ENCODE peak calls at places on chromosomes 4 and X, in seven cellular contexts. One of them, this sample, is unnamed.

GRCh38 chrX:19303216-19303880 is 40.4 kb upstream of the PDHA1 start:
- DNase-seq in suprapubic skin: no peak
- DNase-seq in MCF 10A: peak; percentile 52
- DNase-seq in mucosa of descending colon: no peak
- DNase-seq in activated CD8-positive, alpha-beta T cell treated with anti-CD3 and anti-CD28 coated beads for 36 hours: no peak
- DNase-seq in astrocyte of the spinal cord: peak; percentile 14
- DNase-seq in DND-41: no peak
- DNase-seq in this sample: no peak

GRCh38 chr4:71498002-71498401 is 159.2 kb downstream of the SLC4A4 start:
- DNase-seq in suprapubic skin: no peak
- DNase-seq in DND-41: no peak
- DNase-seq in activated CD8-positive, alpha-beta T cell treated with anti-CD3 and anti-CD28 coated beads for 36 hours: no peak
- DNase-seq in astrocyte of the spinal cord: no peak
- DNase-seq in MCF 10A: peak; percentile 0
- DNase-seq in mucosa of descending colon: no peak
- DNase-seq in this sample: no peak

GRCh38 chrX:49230500-49231232 is 2.5 kb downstream of the CACNA1F start:
- DNase-seq in DND-41: no peak
- DNase-seq in suprapubic skin: no peak
- DNase-seq in astrocyte of the spinal cord: no peak
- DNase-seq in mucosa of descending colon: peak; percentile 91
- DNase-seq in activated CD8-positive, alpha-beta T cell treated with anti-CD3 and anti-CD28 coated beads for 36 hours: peak; percentile 84
- DNase-seq in MCF 10A: no peak
- DNase-seq in this sample: no peak

GRCh38 chr4:118991686-118992085 is 103.0 kb downstream of the SYNPO2 start:
- DNase-seq in mucosa of descending colon: no peak
- DNase-seq in activated CD8-positive, alpha-beta T cell treated with anti-CD3 and anti-CD28 coated beads for 36 hours: no peak
- DNase-seq in DND-41: no peak
- DNase-seq in astrocyte of the spinal cord: no peak
- DNase-seq in suprapubic skin: no peak
- DNase-seq in MCF 10A: no peak
- DNase-seq in this sample: no peak

GRCh38 chr4:134327274-134328122 is 125.9 kb upstream of the PABPC4L start:
- DNase-seq in suprapubic skin: no peak
- DNase-seq in astrocyte of the spinal cord: no peak
- DNase-seq in mucosa of descending colon: no peak
- DNase-seq in DND-41: no peak
- DNase-seq in MCF 10A: no peak
- DNase-seq in activated CD8-positive, alpha-beta T cell treated with anti-CD3 and anti-CD28 coated beads for 36 hours: no peak
- DNase-seq in this sample: no peak

GRCh38 chrX:45781901-45782553 is 581.4 kb upstream of the DIPK2B start:
- DNase-seq in DND-41: no peak
- DNase-seq in suprapubic skin: no peak
- DNase-seq in activated CD8-positive, alpha-beta T cell treated with anti-CD3 and anti-CD28 coated beads for 36 hours: no peak
- DNase-seq in MCF 10A: peak; percentile 71
- DNase-seq in mucosa of descending colon: no peak
- DNase-seq in astrocyte of the spinal cord: peak; percentile 73
- DNase-seq in this sample: no peak

GRCh38 chr4:78014889-78015886 is 41.9 kb upstream of the FRAS1 start:
- DNase-seq in astrocyte of the spinal cord: no peak
- DNase-seq in MCF 10A: no peak
- DNase-seq in activated CD8-positive, alpha-beta T cell treated with anti-CD3 and anti-CD28 coated beads for 36 hours: no peak
- DNase-seq in mucosa of descending colon: no peak
- DNase-seq in DND-41: no peak
- DNase-seq in suprapubic skin: no peak
- DNase-seq in this sample: no peak

GRCh38 chrX:129158505-129158904 is 364.8 kb downstream of the SMARCA1 start:
- DNase-seq in activated CD8-positive, alpha-beta T cell treated with anti-CD3 and anti-CD28 coated beads for 36 hours: no peak
- DNase-seq in astrocyte of the spinal cord: no peak
- DNase-seq in MCF 10A: no peak
- DNase-seq in suprapubic skin: no peak
- DNase-seq in mucosa of descending colon: no peak
- DNase-seq in DND-41: no peak
- DNase-seq in this sample: no peak

GRCh38 chrX:153216926-153217325 is 37.8 kb downstream of the MAGEA1 start:
- DNase-seq in activated CD8-positive, alpha-beta T cell treated with anti-CD3 and anti-CD28 coated beads for 36 hours: no peak
- DNase-seq in DND-41: no peak
- DNase-seq in mucosa of descending colon: no peak
- DNase-seq in astrocyte of the spinal cord: no peak
- DNase-seq in MCF 10A: no peak
- DNase-seq in suprapubic skin: no peak
- DNase-seq in this sample: no peak

GRCh38 chr4:21992330-21992729 is 43.8 kb upstream of the KCNIP4 start:
- DNase-seq in DND-41: no peak
- DNase-seq in suprapubic skin: no peak
- DNase-seq in activated CD8-positive, alpha-beta T cell treated with anti-CD3 and anti-CD28 coated beads for 36 hours: no peak
- DNase-seq in mucosa of descending colon: no peak
- DNase-seq in MCF 10A: no peak
- DNase-seq in astrocyte of the spinal cord: peak; percentile 28
- DNase-seq in this sample: no peak

GRCh38 chr4:94304365-94304971 is 38.2 kb downstream of the HPGDS start:
- DNase-seq in MCF 10A: peak; percentile 46
- DNase-seq in suprapubic skin: no peak
- DNase-seq in astrocyte of the spinal cord: peak; percentile 47
- DNase-seq in DND-41: peak; percentile 35
- DNase-seq in activated CD8-positive, alpha-beta T cell treated with anti-CD3 and anti-CD28 coated beads for 36 hours: peak; percentile 27
- DNase-seq in mucosa of descending colon: no peak
- DNase-seq in this sample: no peak

GRCh38 chrX:78622834-78623233 is 36.3 kb downstream of the RTL3 start:
- DNase-seq in activated CD8-positive, alpha-beta T cell treated with anti-CD3 and anti-CD28 coated beads for 36 hours: no peak
- DNase-seq in DND-41: no peak
- DNase-seq in astrocyte of the spinal cord: no peak
- DNase-seq in suprapubic skin: no peak
- DNase-seq in MCF 10A: no peak
- DNase-seq in mucosa of descending colon: no peak
- DNase-seq in this sample: no peak

GRCh38 chr4:81198151-81198550 is 16.9 kb downstream of the PRKG2 start:
- DNase-seq in MCF 10A: peak; percentile 25
- DNase-seq in activated CD8-positive, alpha-beta T cell treated with anti-CD3 and anti-CD28 coated beads for 36 hours: no peak
- DNase-seq in DND-41: no peak
- DNase-seq in astrocyte of the spinal cord: peak; percentile 2
- DNase-seq in mucosa of descending colon: no peak
- DNase-seq in suprapubic skin: no peak
- DNase-seq in this sample: no peak

GRCh38 chrX:67555578-67556203 is 11.9 kb downstream of the AR start:
- DNase-seq in activated CD8-positive, alpha-beta T cell treated with anti-CD3 and anti-CD28 coated beads for 36 hours: no peak
- DNase-seq in mucosa of descending colon: no peak
- DNase-seq in suprapubic skin: no peak
- DNase-seq in MCF 10A: peak; percentile 58
- DNase-seq in astrocyte of the spinal cord: peak; percentile 22
- DNase-seq in DND-41: peak; percentile 4
- DNase-seq in this sample: no peak

GRCh38 chr4:159360549-159360948 is 257.7 kb downstream of the RAPGEF2 start:
- DNase-seq in mucosa of descending colon: no peak
- DNase-seq in astrocyte of the spinal cord: peak; percentile 88
- DNase-seq in suprapubic skin: no peak
- DNase-seq in MCF 10A: peak; percentile 47
- DNase-seq in activated CD8-positive, alpha-beta T cell treated with anti-CD3 and anti-CD28 coated beads for 36 hours: no peak
- DNase-seq in DND-41: no peak
- DNase-seq in this sample: no peak

GRCh38 chrX:53223955-53224859 is 800 bp downstream of the KDM5C start:
- DNase-seq in mucosa of descending colon: peak; percentile 67
- DNase-seq in astrocyte of the spinal cord: peak; percentile 70
- DNase-seq in DND-41: no peak
- DNase-seq in suprapubic skin: peak; percentile 73
- DNase-seq in activated CD8-positive, alpha-beta T cell treated with anti-CD3 and anti-CD28 coated beads for 36 hours: peak; percentile 7
- DNase-seq in MCF 10A: peak; percentile 66
- DNase-seq in this sample: no peak

GRCh38 chr4:82984459-82984858 is 26.2 kb downstream of the LIN54 start:
- DNase-seq in astrocyte of the spinal cord: peak; percentile 76
- DNase-seq in activated CD8-positive, alpha-beta T cell treated with anti-CD3 and anti-CD28 coated beads for 36 hours: peak; percentile 38
- DNase-seq in mucosa of descending colon: no peak
- DNase-seq in MCF 10A: peak; percentile 18
- DNase-seq in suprapubic skin: no peak
- DNase-seq in DND-41: peak; percentile 23
- DNase-seq in this sample: no peak

GRCh38 chrX:134792077-134792476 is 133.8 kb upstream of the PLAC1 start:
- DNase-seq in MCF 10A: no peak
- DNase-seq in mucosa of descending colon: no peak
- DNase-seq in astrocyte of the spinal cord: no peak
- DNase-seq in DND-41: no peak
- DNase-seq in activated CD8-positive, alpha-beta T cell treated with anti-CD3 and anti-CD28 coated beads for 36 hours: no peak
- DNase-seq in suprapubic skin: no peak
- DNase-seq in this sample: no peak

GRCh38 chr4:136562842-136563241 is 969.5 kb downstream of the PCDH18 start:
- DNase-seq in astrocyte of the spinal cord: peak; percentile 46
- DNase-seq in activated CD8-positive, alpha-beta T cell treated with anti-CD3 and anti-CD28 coated beads for 36 hours: no peak
- DNase-seq in mucosa of descending colon: no peak
- DNase-seq in DND-41: no peak
- DNase-seq in MCF 10A: no peak
- DNase-seq in suprapubic skin: no peak
- DNase-seq in this sample: no peak

GRCh38 chr4:185211035-185211434 is 1.6 kb downstream of the SNX25 start:
- DNase-seq in astrocyte of the spinal cord: peak; percentile 38
- DNase-seq in DND-41: no peak
- DNase-seq in suprapubic skin: no peak
- DNase-seq in MCF 10A: no peak
- DNase-seq in mucosa of descending colon: no peak
- DNase-seq in activated CD8-positive, alpha-beta T cell treated with anti-CD3 and anti-CD28 coated beads for 36 hours: no peak
- DNase-seq in this sample: no peak

GRCh38 chrX:132694331-132694823 is 205.5 kb upstream of the MBNL3 start:
- DNase-seq in suprapubic skin: no peak
- DNase-seq in astrocyte of the spinal cord: no peak
- DNase-seq in MCF 10A: no peak
- DNase-seq in mucosa of descending colon: no peak
- DNase-seq in activated CD8-positive, alpha-beta T cell treated with anti-CD3 and anti-CD28 coated beads for 36 hours: no peak
- DNase-seq in DND-41: no peak
- DNase-seq in this sample: no peak

GRCh38 chr4:163693211-163693610 is 198.7 kb downstream of the TMA16 start:
- DNase-seq in DND-41: no peak
- DNase-seq in mucosa of descending colon: no peak
- DNase-seq in astrocyte of the spinal cord: peak; percentile 78
- DNase-seq in suprapubic skin: no peak
- DNase-seq in activated CD8-positive, alpha-beta T cell treated with anti-CD3 and anti-CD28 coated beads for 36 hours: no peak
- DNase-seq in MCF 10A: peak; percentile 27
- DNase-seq in this sample: no peak

GRCh38 chrX:11667286-11667685 is 1.6 kb upstream of the ARHGAP6 start:
- DNase-seq in mucosa of descending colon: no peak
- DNase-seq in suprapubic skin: no peak
- DNase-seq in DND-41: no peak
- DNase-seq in MCF 10A: no peak
- DNase-seq in activated CD8-positive, alpha-beta T cell treated with anti-CD3 and anti-CD28 coated beads for 36 hours: no peak
- DNase-seq in astrocyte of the spinal cord: no peak
- DNase-seq in this sample: no peak

GRCh38 chr4:6909113-6909969 is at the start of gene TBC1D14:
- DNase-seq in DND-41: peak; percentile 89
- DNase-seq in suprapubic skin: peak; percentile 95
- DNase-seq in MCF 10A: peak; percentile 87
- DNase-seq in activated CD8-positive, alpha-beta T cell treated with anti-CD3 and anti-CD28 coated beads for 36 hours: peak; percentile 88
- DNase-seq in astrocyte of the spinal cord: peak; percentile 90
- DNase-seq in mucosa of descending colon: peak; percentile 93
- DNase-seq in this sample: no peak
- TF ChIP-seq CTCF in DND-41: peak; percentile 23
- TF ChIP-seq CTCF in suprapubic skin: no peak
- TF ChIP-seq CTCF in MCF 10A: no peak
- TF ChIP-seq CTCF in activated CD8-positive, alpha-beta T cell treated with anti-CD3 and anti-CD28 coated beads for 36 hours: no peak
- TF ChIP-seq CTCF in astrocyte of the spinal cord: peak; percentile 16
- TF ChIP-seq CTCF in mucosa of descending colon: peak; percentile 13
- TF ChIP-seq CTCF in this sample: peak; percentile 65

DNA sequence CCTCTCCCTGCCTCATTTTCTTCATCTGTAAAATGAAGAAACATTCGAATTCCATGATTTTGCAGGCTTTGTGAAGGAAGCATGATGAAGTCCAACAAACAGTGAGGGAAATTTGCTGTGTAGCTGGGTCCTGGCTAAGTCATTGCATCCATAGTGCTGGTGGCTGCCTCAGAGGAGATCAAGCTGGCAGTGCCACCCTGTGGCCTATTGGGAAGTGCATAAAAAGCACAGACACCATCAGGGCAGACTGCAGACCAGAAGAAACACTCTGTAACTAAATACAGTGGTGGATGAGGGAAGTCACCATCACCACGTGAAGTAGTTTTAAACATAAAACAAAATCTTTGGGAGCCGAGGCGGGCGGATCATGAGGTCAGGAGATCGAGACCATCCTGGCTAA is 40.7 kb upstream of the DDX3X start:
- DNase-seq in DND-41: no peak
- DNase-seq in suprapubic skin: no peak
- DNase-seq in astrocyte of the spinal cord: no peak
- DNase-seq in mucosa of descending colon: no peak
- DNase-seq in activated CD8-positive, alpha-beta T cell treated with anti-CD3 and anti-CD28 coated beads for 36 hours: peak; percentile 38
- DNase-seq in MCF 10A: peak; percentile 33
- DNase-seq in this sample: no peak
- TF ChIP-seq CTCF in DND-41: peak; percentile 32
- TF ChIP-seq CTCF in suprapubic skin: no peak
- TF ChIP-seq CTCF in astrocyte of the spinal cord: peak; percentile 31
- TF ChIP-seq CTCF in mucosa of descending colon: no peak
- TF ChIP-seq CTCF in activated CD8-positive, alpha-beta T cell treated with anti-CD3 and anti-CD28 coated beads for 36 hours: peak; percentile 21
- TF ChIP-seq CTCF in MCF 10A: no peak
- TF ChIP-seq CTCF in this sample: peak; percentile 42

GRCh38 chrX:10633722-10634121 is 13.3 kb upstream of the MID1 start:
- DNase-seq in MCF 10A: peak; percentile 88
- DNase-seq in mucosa of descending colon: no peak
- DNase-seq in astrocyte of the spinal cord: peak; percentile 92
- DNase-seq in DND-41: no peak
- DNase-seq in suprapubic skin: no peak
- DNase-seq in activated CD8-positive, alpha-beta T cell treated with anti-CD3 and anti-CD28 coated beads for 36 hours: no peak
- DNase-seq in this sample: no peak

GRCh38 chrX:10634681-10635161 is 14.3 kb upstream of the MID1 start:
- DNase-seq in suprapubic skin: no peak
- DNase-seq in astrocyte of the spinal cord: peak; percentile 91
- DNase-seq in MCF 10A: peak; percentile 90
- DNase-seq in mucosa of descending colon: no peak
- DNase-seq in activated CD8-positive, alpha-beta T cell treated with anti-CD3 and anti-CD28 coated beads for 36 hours: no peak
- DNase-seq in DND-41: no peak
- DNase-seq in this sample: no peak

GRCh38 chrX:10636851-10637250 is 16.5 kb upstream of the MID1 start:
- DNase-seq in MCF 10A: no peak
- DNase-seq in astrocyte of the spinal cord: no peak
- DNase-seq in mucosa of descending colon: no peak
- DNase-seq in suprapubic skin: no peak
- DNase-seq in activated CD8-positive, alpha-beta T cell treated with anti-CD3 and anti-CD28 coated beads for 36 hours: no peak
- DNase-seq in DND-41: no peak
- DNase-seq in this sample: no peak

GRCh38 chrX:10631416-10632145 is 11.2 kb upstream of the MID1 start:
- DNase-seq in mucosa of descending colon: no peak
- DNase-seq in activated CD8-positive, alpha-beta T cell treated with anti-CD3 and anti-CD28 coated beads for 36 hours: no peak
- DNase-seq in astrocyte of the spinal cord: no peak
- DNase-seq in DND-41: no peak
- DNase-seq in suprapubic skin: no peak
- DNase-seq in MCF 10A: no peak
- DNase-seq in this sample: no peak

DNA sequence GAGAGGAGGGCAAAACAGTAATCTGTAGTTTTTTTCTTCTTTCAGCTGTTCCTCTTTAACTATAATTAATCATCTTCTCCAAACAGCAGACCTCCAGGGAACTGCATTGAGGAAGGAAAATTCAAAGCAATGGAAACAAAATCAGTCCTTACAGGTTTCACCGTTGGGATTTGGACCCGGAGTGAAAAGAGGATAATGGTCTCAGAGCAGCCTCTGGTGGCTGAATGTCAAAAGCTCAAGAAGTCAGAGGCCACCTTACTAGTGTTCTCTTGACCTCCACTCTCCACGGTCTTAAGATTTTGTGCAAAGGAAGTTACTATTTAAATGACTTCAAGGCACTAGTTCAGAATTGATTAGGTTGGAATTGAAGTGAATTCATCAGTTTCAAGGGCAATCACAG is 16.0 kb upstream of the MID1 start:
- DNase-seq in DND-41: no peak
- DNase-seq in mucosa of descending colon: no peak
- DNase-seq in MCF 10A: peak; percentile 72
- DNase-seq in activated CD8-positive, alpha-beta T cell treated with anti-CD3 and anti-CD28 coated beads for 36 hours: no peak
- DNase-seq in astrocyte of the spinal cord: peak; percentile 72
- DNase-seq in suprapubic skin: no peak
- DNase-seq in this sample: no peak
- TF ChIP-seq CTCF in DND-41: no peak
- TF ChIP-seq CTCF in mucosa of descending colon: no peak
- TF ChIP-seq CTCF in MCF 10A: peak; percentile 79
- TF ChIP-seq CTCF in activated CD8-positive, alpha-beta T cell treated with anti-CD3 and anti-CD28 coated beads for 36 hours: no peak
- TF ChIP-seq CTCF in astrocyte of the spinal cord: peak; percentile 70
- TF ChIP-seq CTCF in suprapubic skin: peak; percentile 14
- TF ChIP-seq CTCF in this sample: peak; percentile 80

GRCh38 chr4:183905081-183905592 is at the start of gene STOX2:
- DNase-seq in MCF 10A: peak; percentile 4
- DNase-seq in activated CD8-positive, alpha-beta T cell treated with anti-CD3 and anti-CD28 coated beads for 36 hours: peak; percentile 34
- DNase-seq in DND-41: no peak
- DNase-seq in mucosa of descending colon: no peak
- DNase-seq in astrocyte of the spinal cord: peak; percentile 40
- DNase-seq in suprapubic skin: peak; percentile 83
- DNase-seq in this sample: no peak
- TF ChIP-seq CTCF in MCF 10A: no peak
- TF ChIP-seq CTCF in activated CD8-positive, alpha-beta T cell treated with anti-CD3 and anti-CD28 coated beads for 36 hours: no peak
- TF ChIP-seq CTCF in DND-41: no peak
- TF ChIP-seq CTCF in mucosa of descending colon: no peak
- TF ChIP-seq CTCF in astrocyte of the spinal cord: no peak
- TF ChIP-seq CTCF in suprapubic skin: no peak
- TF ChIP-seq CTCF in this sample: no peak

This sample was measured in chondrocyte.